ENCODE peak calls at places on chromosomes 11 and 22, in four cellular contexts. J, W, O and Z are unnamed samples. For H3K4me1, the result is how much of the 10 kb centered on the place peaks cover.

GRCh38 chr11:31397239-31397834 is 27.7 kb downstream of the DNAJC24 start:
- DNase-seq in O (no peak), J (no peak), W (no peak), Z (no peak)

GRCh38 chr11:100972046-100972445 is 157.6 kb downstream of the PGR start:
- DNase-seq in J (no peak), O (no peak), W (no peak), Z (no peak)

GRCh38 chr11:116563028-116563712 is 209.6 kb downstream of the BUD13 start:
- DNase-seq in J (no peak), W (no peak), O (no peak), Z (no peak)

GRCh38 chr11:86484795-86485166 is 110.1 kb downstream of the CCDC81 start:
- DNase-seq in W (no peak), O (no peak), J (no peak), Z (no peak)

GRCh38 chr11:67437082-67437821 is at the start of gene PTPRCAP:
- DNase-seq in J (peak), W (no peak), O (no peak), Z (no peak)

GRCh38 chr11:79419120-79419519 is 21.7 kb downstream of the TENM4 start:
- DNase-seq in J (no peak), W (no peak), O (no peak), Z (no peak)

GRCh38 chr11:118902336-118903203 is 18.9 kb downstream of the CXCR5 start:
- DNase-seq in O (no peak), W (no peak), J (no peak), Z (no peak)

GRCh38 chr22:23772315-23773246 is at the start of gene MMP11:
- DNase-seq in J (peak), W (peak), O (no peak), Z (no peak)

GRCh38 chr11:70244698-70245097 is 25.8 kb upstream of the PPFIA1 start:
- DNase-seq in J (peak), O (no peak), W (no peak), Z (no peak)

GRCh38 chr11:123577081-123577598 is 77.3 kb downstream of the SCN3B start:
- DNase-seq in W (peak), O (peak), J (peak), Z (no peak)

GRCh38 chr11:9057032-9057431 is 34.4 kb downstream of the SCUBE2 start:
- DNase-seq in J (no peak), O (no peak), W (no peak), Z (no peak)

DNA sequence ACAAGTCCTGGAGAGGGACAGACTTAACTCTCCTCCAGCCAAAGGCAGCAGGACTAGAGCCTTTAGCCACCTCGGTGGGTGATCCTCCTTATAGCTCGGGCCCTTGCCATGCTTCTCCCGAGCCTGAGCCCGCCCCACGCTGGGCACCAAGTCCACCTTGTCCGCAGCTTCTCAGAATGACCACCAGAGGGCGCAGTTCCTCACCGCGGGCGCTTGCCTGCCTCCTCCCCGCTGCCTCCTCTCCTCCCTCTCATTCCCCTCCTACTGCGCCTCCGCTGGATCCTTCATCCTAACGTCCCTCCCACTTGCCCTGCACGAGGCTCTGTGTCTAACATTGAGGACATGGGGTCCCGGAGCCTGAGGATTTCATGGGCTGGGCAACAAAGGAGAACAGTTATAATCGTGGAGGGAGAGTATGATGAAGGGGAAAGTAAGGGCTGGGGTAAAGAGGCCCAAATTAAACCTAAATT is 11.3 kb upstream of the MOGAT2 start:
- DNase-seq in O (no peak), J (peak), W (peak), Z (peak)
- H3K4me3 ChIP-seq in O (no peak), J (no peak), W (no peak), Z (peak)

GRCh38 chr11:20873054-20873453 is 203.7 kb downstream of the NELL1 start:
- DNase-seq in J (no peak), O (no peak), W (no peak), Z (no peak)
- TF ChIP-seq CTCF in J (no peak), O (no peak), W (peak), Z (no peak)

GRCh38 chr22:50540352-50540751 is 5.3 kb upstream of the KLHDC7B start:
- DNase-seq in J (no peak), O (no peak), W (no peak), Z (no peak)

GRCh38 chr22:50544078-50544745 is 1.5 kb upstream of the KLHDC7B start:
- DNase-seq in J (peak), W (peak), O (peak), Z (no peak)

GRCh38 chr22:50545522-50546325 is at the start of gene KLHDC7B:
- DNase-seq in W (no peak), O (no peak), J (peak), Z (no peak)

GRCh38 chr22:50544746-50545253 is 899 bp upstream of the KLHDC7B start:
- DNase-seq in O (no peak), W (no peak), J (peak), Z (no peak)

GRCh38 chr22:50542416-50542927 is 3.2 kb upstream of the KLHDC7B start:
- DNase-seq in W (no peak), O (no peak), J (peak), Z (no peak)
- H3K4me1 ChIP-seq in W (under half), O (under half), J (under half), Z (under half)

GRCh38 chr22:26357281-26357680 is 71.8 kb upstream of the ASPHD2 start:
- DNase-seq in W (no peak), O (no peak), J (no peak), Z (no peak)

GRCh38 chr22:26357813-26358212 is 71.2 kb upstream of the ASPHD2 start:
- DNase-seq in J (no peak), O (no peak), W (no peak), Z (no peak)

GRCh38 chr22:26362471-26362870 is 66.6 kb upstream of the ASPHD2 start:
- DNase-seq in O (no peak), J (no peak), W (no peak), Z (no peak)

GRCh38 chr22:26359156-26359555 is 69.9 kb upstream of the ASPHD2 start:
- DNase-seq in W (no peak), O (no peak), J (no peak), Z (no peak)

GRCh38 chr22:26360169-26360885 is 68.7 kb upstream of the ASPHD2 start:
- DNase-seq in J (peak), W (no peak), O (peak), Z (peak)
- H3K4me3 ChIP-seq in J (peak), W (no peak), O (no peak), Z (no peak)

GRCh38 chr11:57584341-57584740 is 13.1 kb upstream of the SERPING1 start:
- DNase-seq in O (no peak), J (no peak), W (no peak), Z (no peak)
- TF ChIP-seq CTCF in O (no peak), J (no peak), W (no peak), Z (no peak)

GRCh38 chr22:37329239-37330140 is 47.2 kb downstream of the CYTH4 start:
- DNase-seq in W (no peak), J (no peak), O (no peak), Z (no peak)
- H3K4me1 ChIP-seq in W (under half), J (under half), O (under half), Z (under half)

GRCh38 chr11:64249563-64250405 is 1.5 kb upstream of the PLCB3 start:
- DNase-seq in O (no peak), W (no peak), J (no peak), Z (no peak)
- H3K4me3 ChIP-seq in O (no peak), W (no peak), J (peak), Z (no peak)

DNA sequence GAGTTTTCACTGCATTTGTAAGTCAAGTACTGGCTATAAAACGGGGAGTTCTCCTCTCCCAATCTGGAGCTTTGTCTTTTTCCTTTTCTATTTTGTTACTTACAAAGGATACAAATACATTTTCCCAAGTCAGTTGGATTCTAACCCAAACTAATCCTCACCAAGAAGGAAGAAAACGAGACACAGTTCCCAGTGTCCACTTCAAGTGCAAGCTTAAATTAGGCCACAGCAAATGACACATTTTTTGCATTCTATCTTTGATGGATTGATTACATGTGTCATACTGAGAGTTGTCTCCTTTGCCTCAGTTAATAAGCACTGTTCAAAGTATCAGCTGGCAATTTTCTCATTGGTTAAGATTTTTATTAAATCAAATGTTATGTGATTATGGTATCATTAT is 296.7 kb upstream of the ANO5 start:
- DNase-seq in W (no peak), J (no peak), O (no peak), Z (no peak)
- TF ChIP-seq CTCF in W (no peak), J (no peak), O (no peak), Z (no peak)